ENCODE peak calls at places on chromosomes 1 and 21, in ten cellular contexts. One of them, this sample, is unnamed.

GRCh38 chr1:208244584-208244916 is 366 bp upstream of the PLXNA2 start:
- DNase-seq in Peyer's patch: no peak
- DNase-seq in heart left ventricle: no peak
- DNase-seq in right lobe of liver: no peak
- DNase-seq in testis: no peak
- DNase-seq in IMR-90: no peak
- DNase-seq in ovary: no peak
- DNase-seq in A549: no peak
- DNase-seq in endothelial cell of umbilical vein: no peak
- DNase-seq in HCT116: no peak
- DNase-seq in this sample: no peak

GRCh38 chr1:204296431-204296988 is 63.2 kb downstream of the PLEKHA6 start:
- DNase-seq in Peyer's patch: no peak
- DNase-seq in heart left ventricle: peak; percentile 32
- DNase-seq in right lobe of liver: no peak
- DNase-seq in testis: peak; percentile 51
- DNase-seq in IMR-90: peak; percentile 92
- DNase-seq in ovary: peak; percentile 71
- DNase-seq in A549: no peak
- DNase-seq in endothelial cell of umbilical vein: no peak
- DNase-seq in HCT116: no peak
- DNase-seq in this sample: no peak

GRCh38 chr21:42332557-42332956 is 17.3 kb upstream of the TFF3 start:
- DNase-seq in Peyer's patch: no peak
- DNase-seq in heart left ventricle: no peak
- DNase-seq in right lobe of liver: peak; percentile 5
- DNase-seq in testis: no peak
- DNase-seq in IMR-90: no peak
- DNase-seq in ovary: no peak
- DNase-seq in A549: no peak
- DNase-seq in endothelial cell of umbilical vein: no peak
- DNase-seq in HCT116: no peak
- DNase-seq in this sample: no peak

GRCh38 chr21:36776981-36777617 is 78.2 kb downstream of the SIM2 start:
- DNase-seq in Peyer's patch: no peak
- DNase-seq in heart left ventricle: no peak
- DNase-seq in right lobe of liver: peak; percentile 18
- DNase-seq in testis: no peak
- DNase-seq in IMR-90: peak; percentile 9
- DNase-seq in ovary: no peak
- DNase-seq in A549: no peak
- DNase-seq in endothelial cell of umbilical vein: no peak
- DNase-seq in HCT116: no peak
- DNase-seq in this sample: peak; percentile 46

GRCh38 chr1:162235261-162235780 is 141.3 kb downstream of the SPATA46 start:
- DNase-seq in Peyer's patch: no peak
- DNase-seq in heart left ventricle: no peak
- DNase-seq in right lobe of liver: peak; percentile 97
- DNase-seq in testis: no peak
- DNase-seq in IMR-90: peak; percentile 2
- DNase-seq in ovary: no peak
- DNase-seq in A549: no peak
- DNase-seq in endothelial cell of umbilical vein: no peak
- DNase-seq in HCT116: no peak
- DNase-seq in this sample: peak; percentile 94

GRCh38 chr1:165073402-165074007 is 283.0 kb downstream of the LMX1A start:
- DNase-seq in Peyer's patch: no peak
- DNase-seq in heart left ventricle: no peak
- DNase-seq in right lobe of liver: no peak
- DNase-seq in testis: no peak
- DNase-seq in IMR-90: peak; percentile 56
- DNase-seq in ovary: no peak
- DNase-seq in A549: peak; percentile 37
- DNase-seq in endothelial cell of umbilical vein: peak; percentile 57
- DNase-seq in HCT116: peak; percentile 51
- DNase-seq in this sample: no peak

GRCh38 chr1:243620096-243620495 is 229.9 kb downstream of the AKT3 start:
- DNase-seq in Peyer's patch: no peak
- DNase-seq in heart left ventricle: no peak
- DNase-seq in right lobe of liver: no peak
- DNase-seq in testis: no peak
- DNase-seq in IMR-90: no peak
- DNase-seq in ovary: no peak
- DNase-seq in A549: no peak
- DNase-seq in endothelial cell of umbilical vein: no peak
- DNase-seq in HCT116: no peak
- DNase-seq in this sample: no peak

GRCh38 chr1:109619655-109620395 is at the start of gene AMPD2:
- DNase-seq in Peyer's patch: peak; percentile 79
- DNase-seq in heart left ventricle: peak; percentile 84
- DNase-seq in right lobe of liver: peak; percentile 91
- DNase-seq in testis: peak; percentile 75
- DNase-seq in IMR-90: peak; percentile 89
- DNase-seq in ovary: peak; percentile 85
- DNase-seq in A549: peak; percentile 71
- DNase-seq in endothelial cell of umbilical vein: peak; percentile 60
- DNase-seq in HCT116: peak; percentile 37
- DNase-seq in this sample: peak; percentile 68

GRCh38 chr1:157347508-157347907 is 204.8 kb downstream of the FCRL5 start:
- DNase-seq in Peyer's patch: no peak
- DNase-seq in heart left ventricle: no peak
- DNase-seq in right lobe of liver: no peak
- DNase-seq in testis: no peak
- DNase-seq in IMR-90: no peak
- DNase-seq in ovary: no peak
- DNase-seq in A549: no peak
- DNase-seq in endothelial cell of umbilical vein: no peak
- DNase-seq in HCT116: no peak
- DNase-seq in this sample: no peak

GRCh38 chr1:107003972-107004371 is 52.5 kb upstream of the PRMT6 start:
- DNase-seq in Peyer's patch: no peak
- DNase-seq in heart left ventricle: no peak
- DNase-seq in right lobe of liver: no peak
- DNase-seq in testis: no peak
- DNase-seq in IMR-90: no peak
- DNase-seq in ovary: no peak
- DNase-seq in A549: no peak
- DNase-seq in endothelial cell of umbilical vein: no peak
- DNase-seq in HCT116: no peak
- DNase-seq in this sample: no peak

GRCh38 chr1:93620841-93621210 is 60.8 kb downstream of the BCAR3 start:
- DNase-seq in Peyer's patch: no peak
- DNase-seq in heart left ventricle: no peak
- DNase-seq in right lobe of liver: peak; percentile 48
- DNase-seq in testis: peak; percentile 9
- DNase-seq in IMR-90: no peak
- DNase-seq in ovary: no peak
- DNase-seq in A549: no peak
- DNase-seq in endothelial cell of umbilical vein: no peak
- DNase-seq in HCT116: no peak
- DNase-seq in this sample: no peak

GRCh38 chr1:73998348-73998959 is 199.5 kb downstream of the LRRIQ3 start:
- DNase-seq in Peyer's patch: no peak
- DNase-seq in heart left ventricle: no peak
- DNase-seq in right lobe of liver: no peak
- DNase-seq in testis: no peak
- DNase-seq in IMR-90: peak; percentile 32
- DNase-seq in ovary: no peak
- DNase-seq in A549: peak; percentile 0
- DNase-seq in endothelial cell of umbilical vein: peak; percentile 38
- DNase-seq in HCT116: peak; percentile 8
- DNase-seq in this sample: no peak

GRCh38 chr1:161071886-161072371 is 2.2 kb upstream of the ARHGAP30 start:
- DNase-seq in Peyer's patch: peak; percentile 73
- DNase-seq in heart left ventricle: peak; percentile 52
- DNase-seq in right lobe of liver: no peak
- DNase-seq in testis: peak; percentile 76
- DNase-seq in IMR-90: no peak
- DNase-seq in ovary: no peak
- DNase-seq in A549: peak; percentile 72
- DNase-seq in endothelial cell of umbilical vein: no peak
- DNase-seq in HCT116: peak; percentile 29
- DNase-seq in this sample: peak; percentile 39

GRCh38 chr21:42971897-42972275 is 2.5 kb upstream of the PKNOX1 start:
- DNase-seq in Peyer's patch: no peak
- DNase-seq in heart left ventricle: no peak
- DNase-seq in right lobe of liver: no peak
- DNase-seq in testis: no peak
- DNase-seq in IMR-90: no peak
- DNase-seq in ovary: no peak
- DNase-seq in A549: no peak
- DNase-seq in endothelial cell of umbilical vein: no peak
- DNase-seq in HCT116: no peak
- DNase-seq in this sample: no peak

GRCh38 chr1:201827321-201828281 is 1.4 kb upstream of the IPO9 start:
- DNase-seq in Peyer's patch: no peak
- DNase-seq in heart left ventricle: no peak
- DNase-seq in right lobe of liver: no peak
- DNase-seq in testis: no peak
- DNase-seq in IMR-90: no peak
- DNase-seq in ovary: no peak
- DNase-seq in A549: no peak
- DNase-seq in endothelial cell of umbilical vein: no peak
- DNase-seq in HCT116: no peak
- DNase-seq in this sample: peak; percentile 43

DNA sequence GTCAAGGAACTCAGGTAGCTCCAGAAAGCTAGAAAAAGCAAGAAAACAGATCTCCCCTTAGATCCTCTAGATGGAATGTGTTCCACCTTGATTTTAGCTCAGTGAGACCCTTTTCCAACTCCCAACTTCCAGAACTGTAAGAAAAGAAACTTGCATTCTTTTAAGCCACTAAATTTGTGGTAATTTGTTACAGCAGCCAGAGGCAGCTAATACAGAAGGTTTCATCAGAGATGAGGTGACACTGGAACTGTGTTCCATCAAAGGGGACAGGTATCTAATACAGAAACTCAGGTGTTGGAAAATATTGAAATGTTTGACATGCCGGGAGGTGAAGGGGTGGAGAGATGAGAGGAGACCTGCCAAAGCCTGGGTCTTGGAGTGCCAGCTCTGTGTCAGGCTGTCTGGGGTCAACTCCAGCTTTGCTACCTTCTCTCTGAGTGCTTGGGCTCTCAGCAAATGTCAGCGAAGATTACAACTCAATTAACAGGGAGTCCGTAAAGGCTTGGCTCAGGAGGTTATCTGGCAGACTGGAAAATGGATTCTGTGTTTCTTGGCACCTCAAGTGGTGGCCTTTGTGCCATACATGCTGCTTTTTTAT is 71.3 kb downstream of the PLPP3 start:
- DNase-seq in Peyer's patch: no peak
- DNase-seq in heart left ventricle: no peak
- DNase-seq in right lobe of liver: no peak
- DNase-seq in testis: no peak
- DNase-seq in IMR-90: no peak
- DNase-seq in ovary: no peak
- DNase-seq in A549: no peak
- DNase-seq in endothelial cell of umbilical vein: no peak
- DNase-seq in HCT116: no peak
- DNase-seq in this sample: no peak
- H3K4me1 ChIP-seq in Peyer's patch: no peaks in the 10 kb centered on the region
- H3K4me1 ChIP-seq in heart left ventricle: peaks cover 50% of the 10 kb centered on the region
- H3K4me1 ChIP-seq in right lobe of liver: no peaks in the 10 kb centered on the region
- H3K4me1 ChIP-seq in testis: peaks cover 14% of the 10 kb centered on the region
- H3K4me1 ChIP-seq in IMR-90: peaks cover 14% of the 10 kb centered on the region
- H3K4me1 ChIP-seq in ovary: peaks cover 33% of the 10 kb centered on the region
- H3K4me1 ChIP-seq in A549: peaks cover 4% of the 10 kb centered on the region
- H3K4me1 ChIP-seq in endothelial cell of umbilical vein: peaks cover 21% of the 10 kb centered on the region
- H3K4me1 ChIP-seq in HCT116: no peaks in the 10 kb centered on the region
- H3K4me1 ChIP-seq in this sample: peaks cover 63% of the 10 kb centered on the region

GRCh38 chr1:182600036-182600713 is 4.0 kb downstream of the RGS16 start:
- DNase-seq in Peyer's patch: no peak
- DNase-seq in heart left ventricle: no peak
- DNase-seq in right lobe of liver: no peak
- DNase-seq in testis: no peak
- DNase-seq in IMR-90: no peak
- DNase-seq in ovary: no peak
- DNase-seq in A549: no peak
- DNase-seq in endothelial cell of umbilical vein: no peak
- DNase-seq in HCT116: no peak
- DNase-seq in this sample: no peak
- TF ChIP-seq POLR2A in Peyer's patch: no peak
- TF ChIP-seq POLR2A in heart left ventricle: no peak
- TF ChIP-seq POLR2A in right lobe of liver: no peak
- TF ChIP-seq POLR2A in testis: no peak
- TF ChIP-seq POLR2A in IMR-90: no peak
- TF ChIP-seq POLR2A in ovary: no peak
- TF ChIP-seq POLR2A in A549: no peak
- TF ChIP-seq POLR2A in endothelial cell of umbilical vein: no peak
- TF ChIP-seq POLR2A in HCT116: no peak
- TF ChIP-seq POLR2A in this sample: no peak

GRCh38 chr1:87766737-87767136 is 438.1 kb downstream of the LMO4 start:
- DNase-seq in Peyer's patch: no peak
- DNase-seq in heart left ventricle: no peak
- DNase-seq in right lobe of liver: no peak
- DNase-seq in testis: no peak
- DNase-seq in IMR-90: peak; percentile 48
- DNase-seq in ovary: no peak
- DNase-seq in A549: peak; percentile 1
- DNase-seq in endothelial cell of umbilical vein: no peak
- DNase-seq in HCT116: no peak
- DNase-seq in this sample: no peak
- H3K4me1 ChIP-seq in Peyer's patch: no peaks in the 10 kb centered on the region
- H3K4me1 ChIP-seq in heart left ventricle: no peaks in the 10 kb centered on the region
- H3K4me1 ChIP-seq in right lobe of liver: no peaks in the 10 kb centered on the region
- H3K4me1 ChIP-seq in testis: no peaks in the 10 kb centered on the region
- H3K4me1 ChIP-seq in IMR-90: peaks cover 7% of the 10 kb centered on the region
- H3K4me1 ChIP-seq in ovary: no peaks in the 10 kb centered on the region
- H3K4me1 ChIP-seq in A549: peaks cover 10% of the 10 kb centered on the region
- H3K4me1 ChIP-seq in endothelial cell of umbilical vein: peaks cover 3% of the 10 kb centered on the region
- H3K4me1 ChIP-seq in HCT116: no peaks in the 10 kb centered on the region
- H3K4me1 ChIP-seq in this sample: no peaks in the 10 kb centered on the region

DNA sequence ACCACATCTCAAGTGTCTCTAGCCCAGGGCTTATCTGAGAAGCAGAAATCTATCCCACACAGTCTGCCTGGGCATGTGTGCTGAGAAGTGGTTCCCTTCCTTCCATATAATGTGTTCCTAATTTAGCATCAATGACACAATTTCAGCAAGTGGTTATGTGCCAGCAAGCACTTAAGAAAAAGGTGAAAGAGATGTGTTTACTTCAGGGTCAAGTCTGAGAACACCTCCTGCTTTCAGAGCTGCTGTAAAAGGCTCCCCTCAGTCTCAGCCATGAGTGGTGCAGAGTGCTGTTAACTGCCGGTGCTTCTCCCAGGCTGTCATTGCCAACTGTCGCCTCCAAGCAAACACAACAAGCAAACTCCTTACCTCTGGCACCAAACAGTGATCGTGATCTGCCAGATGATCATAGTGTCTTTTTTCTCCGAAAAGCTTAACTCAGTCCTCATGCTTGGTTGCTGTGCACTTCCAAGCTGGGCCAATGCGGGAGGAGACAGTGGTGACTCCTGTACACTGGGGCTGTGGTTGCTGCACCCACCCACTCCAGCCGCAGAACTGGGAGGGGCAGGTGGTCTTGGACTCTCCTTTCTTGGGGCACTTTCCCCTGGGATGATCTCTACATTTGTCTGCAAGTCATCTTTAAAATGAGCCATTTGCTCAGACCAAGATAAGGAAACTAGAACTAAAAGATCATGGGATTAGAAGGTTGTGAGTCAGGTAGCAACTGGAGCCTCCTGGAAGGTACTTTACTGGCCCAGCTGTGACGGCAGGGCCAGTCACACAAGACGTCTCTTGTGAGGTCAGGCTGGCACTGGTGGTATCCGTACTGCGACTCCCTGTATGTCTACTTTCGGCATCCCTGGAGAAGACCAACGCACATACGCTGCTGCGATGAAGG is 32.4 kb downstream of the ATP1A1 start:
- DNase-seq in Peyer's patch: no peak
- DNase-seq in heart left ventricle: no peak
- DNase-seq in right lobe of liver: peak; percentile 55
- DNase-seq in testis: no peak
- DNase-seq in IMR-90: no peak
- DNase-seq in ovary: no peak
- DNase-seq in A549: no peak
- DNase-seq in endothelial cell of umbilical vein: no peak
- DNase-seq in HCT116: no peak
- DNase-seq in this sample: no peak
- TF ChIP-seq POLR2A in Peyer's patch: no peak
- TF ChIP-seq POLR2A in heart left ventricle: no peak
- TF ChIP-seq POLR2A in right lobe of liver: no peak
- TF ChIP-seq POLR2A in testis: no peak
- TF ChIP-seq POLR2A in IMR-90: no peak
- TF ChIP-seq POLR2A in ovary: no peak
- TF ChIP-seq POLR2A in A549: no peak
- TF ChIP-seq POLR2A in endothelial cell of umbilical vein: no peak
- TF ChIP-seq POLR2A in HCT116: no peak
- TF ChIP-seq POLR2A in this sample: peak; percentile 1

This sample was measured in thyroid gland.